ENCODE peak calls at places on chromosomes 3 and 15, in eight cellular contexts. I is endothelial cell of umbilical vein, L is epithelial cell of esophagus, Y is lower leg skin, Q is colonic mucosa, H is fibroblast of lung, S is tibial nerve, V is choroid plexus epithelial cell. T is an unnamed sample.

GRCh38 chr15:101138913-101139880 is 112.7 kb downstream of the CHSY1 start:
- DNase-seq in H (peak; percentile 90), Q (no peak), Y (no peak), L (no peak), S (no peak), V (peak; percentile 93), I (no peak), T (no peak)

GRCh38 chr15:63977102-63977501 is 69.2 kb downstream of the DAPK2 start:
- DNase-seq in Y (no peak), I (no peak), V (no peak), H (no peak), Q (peak; percentile 56), S (no peak), L (no peak), T (no peak)

GRCh38 chr3:109819786-109820185 is 482.4 kb upstream of the DPPA4 start:
- DNase-seq in V (no peak), Q (no peak), Y (no peak), S (no peak), H (no peak), L (no peak), I (no peak), T (no peak)

GRCh38 chr3:46663611-46664135 is 29.8 kb downstream of the ALS2CL start:
- DNase-seq in L (peak; percentile 48), Y (peak; percentile 13), I (peak; percentile 46), V (peak; percentile 12), Q (peak; percentile 16), S (no peak), H (peak; percentile 38), T (peak; percentile 5)

GRCh38 chr3:81602781-81603180 is 158.7 kb downstream of the GBE1 start:
- DNase-seq in V (peak; percentile 29), I (no peak), Y (no peak), H (peak; percentile 63), Q (no peak), S (no peak), L (no peak), T (peak; percentile 34)

GRCh38 chr3:197295871-197296270 is 2.5 kb downstream of the DLG1 start:
- DNase-seq in Y (no peak), Q (no peak), V (no peak), S (no peak), I (peak; percentile 25), L (no peak), H (peak; percentile 25), T (no peak)

GRCh38 chr3:125116311-125117069 is 60.7 kb upstream of the HEG1 start:
- DNase-seq in L (peak; percentile 79), V (peak; percentile 84), Q (no peak), H (peak; percentile 88), I (no peak), S (no peak), Y (peak; percentile 30), T (peak; percentile 83)

GRCh38 chr3:196192036-196193001 is 18.9 kb downstream of the ZDHHC19 start:
- DNase-seq in L (no peak), H (no peak), Q (peak; percentile 73), Y (no peak), S (no peak), I (no peak), V (no peak), T (no peak)

GRCh38 chr3:195385526-195385925 is 57.3 kb downstream of the ACAP2 start:
- DNase-seq in I (peak; percentile 59), H (peak; percentile 62), L (peak; percentile 18), Y (no peak), Q (no peak), S (no peak), V (peak; percentile 79), T (peak; percentile 72)

GRCh38 chr3:160168290-160168689 is 56.9 kb upstream of the C3orf80 start:
- DNase-seq in L (no peak), I (no peak), V (no peak), Y (no peak), H (no peak), Q (no peak), S (no peak), T (no peak)

GRCh38 chr3:185880600-185880999 is 55.8 kb upstream of the IGF2BP2 start:
- DNase-seq in Q (no peak), V (no peak), H (no peak), I (no peak), S (no peak), L (peak; percentile 19), Y (no peak), T (no peak)

GRCh38 chr15:78109156-78109555 is 16.8 kb downstream of the SH2D7 start:
- DNase-seq in I (no peak), Q (no peak), Y (no peak), V (no peak), S (no peak), L (no peak), H (no peak), T (no peak)

DNA sequence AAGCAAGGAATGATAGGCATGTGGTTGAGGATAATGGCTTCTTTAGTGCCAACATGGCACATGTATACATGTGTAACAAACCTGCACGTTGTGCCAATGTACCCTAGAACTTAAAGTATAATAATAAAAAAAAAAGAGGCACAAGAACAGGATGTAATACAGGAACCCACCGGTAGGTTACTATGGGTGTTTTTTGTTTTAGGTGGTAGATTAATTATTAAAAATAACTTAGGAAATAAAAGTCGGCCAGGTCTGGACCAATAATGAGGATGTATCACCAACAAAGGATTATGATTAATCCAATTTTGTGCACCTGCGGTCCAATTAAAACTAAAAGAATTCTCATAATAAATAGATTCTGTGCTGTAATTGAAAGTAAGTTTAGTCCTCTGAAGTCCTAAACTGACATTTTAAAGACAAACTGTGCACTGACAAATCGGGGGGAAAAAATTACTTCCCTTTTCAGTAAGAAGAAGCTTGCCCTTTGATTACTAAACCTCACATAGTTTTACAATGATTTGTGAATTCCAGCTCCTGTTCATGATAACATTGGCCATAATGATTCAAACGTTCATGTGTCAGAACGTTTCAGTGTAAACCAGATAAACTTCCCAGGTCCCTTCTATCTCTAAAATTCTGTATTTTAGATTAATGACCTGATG is 62.2 kb downstream of the CASR start:
- DNase-seq in I (no peak), Y (no peak), Q (no peak), L (peak; percentile 42), V (peak; percentile 20), S (no peak), H (peak; percentile 84), T (peak; percentile 7)
- TF ChIP-seq CTCF in I (no peak), Y (no peak), Q (no peak), L (no peak), V (no peak), S (no peak), H (no peak), T (no peak)

DNA sequence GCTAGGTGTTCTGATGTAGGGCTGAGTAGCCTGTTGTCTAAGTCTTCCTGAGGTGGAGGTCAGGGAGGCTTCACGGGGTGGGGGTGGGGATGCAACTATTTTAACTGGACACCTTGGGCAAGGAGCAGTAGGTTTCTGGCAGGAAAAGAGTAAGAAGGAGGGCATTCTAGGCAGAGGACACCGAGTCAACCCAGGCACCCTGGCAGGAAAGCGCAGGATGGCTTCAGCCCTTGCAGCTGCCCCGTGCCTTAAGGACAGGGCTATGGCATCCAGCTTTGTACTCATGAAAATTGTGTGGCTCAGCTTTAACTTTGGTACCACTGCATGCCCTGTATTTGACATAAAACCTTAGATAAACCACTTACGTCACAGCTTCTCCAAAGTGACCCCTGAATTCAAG is 6.4 kb upstream of the FILIP1L start:
- DNase-seq in V (no peak), I (no peak), S (no peak), L (no peak), Q (no peak), Y (no peak), H (no peak), T (no peak)
- H3K4me3 ChIP-seq in V (no peak overlapping the region), I (no peak overlapping the region), S (no peak overlapping the region), L (no peak overlapping the region), Q (no peak overlapping the region), Y (no peak overlapping the region), H (no peak overlapping the region), T (no peak overlapping the region)

GRCh38 chr15:60212536-60212935 is 185.2 kb downstream of the ANXA2 start:
- DNase-seq in Q (no peak), V (peak; percentile 3), H (peak; percentile 9), L (peak; percentile 43), I (no peak), Y (no peak), S (no peak), T (no peak)
- TF ChIP-seq CTCF in Q (no peak), V (no peak), H (no peak), L (no peak), I (no peak), Y (no peak), S (no peak), T (no peak)

GRCh38 chr3:182978387-182978786 is 2.0 kb downstream of the DCUN1D1 start:
- DNase-seq in Q (no peak), V (no peak), Y (no peak), L (no peak), I (no peak), S (no peak), H (no peak), T (no peak)
- H3K4me3 ChIP-seq in Q (no peak overlapping the region), V (no peak overlapping the region), Y (no peak overlapping the region), L (peak overlapping the region; percentile 6), I (no peak overlapping the region), S (no peak overlapping the region), H (peak overlapping the region; percentile 68), T (peak overlapping the region; percentile 83)

DNA sequence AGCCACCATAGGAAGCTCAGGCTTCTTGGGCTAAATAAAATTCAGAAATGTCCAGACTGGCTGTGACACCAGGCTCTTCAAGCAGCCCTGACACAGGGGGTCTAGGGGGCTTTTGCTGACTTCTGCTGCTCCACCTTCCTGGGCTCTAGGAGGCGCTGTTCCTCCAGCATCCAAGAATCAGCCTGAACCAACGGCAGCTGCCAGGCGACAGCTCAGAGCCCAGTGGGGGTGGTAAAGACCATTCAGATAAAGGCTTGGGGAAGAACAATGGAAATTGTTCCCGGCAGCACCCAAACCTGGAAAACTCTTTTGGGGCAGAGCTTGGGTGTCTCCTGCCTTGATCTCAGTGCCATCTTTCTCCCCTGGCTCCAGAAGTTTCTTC is 21.6 kb upstream of the PSTPIP1 start:
- DNase-seq in I (peak; percentile 56), L (peak; percentile 34), H (peak; percentile 16), S (no peak), V (peak; percentile 60), Y (no peak), Q (no peak), T (peak; percentile 72)
- TF ChIP-seq CTCF in I (peak; percentile 78), L (peak; percentile 28), H (peak; percentile 37), S (no peak), V (peak; percentile 81), Y (no peak), Q (no peak), T (peak; percentile 77)

GRCh38 chr3:140854961-140855360 is 86.7 kb upstream of the SLC25A36 start:
- DNase-seq in I (no peak), L (peak; percentile 59), Y (no peak), V (no peak), H (no peak), S (no peak), Q (no peak), T (no peak)

GRCh38 chr3:140848675-140849074 is 93.0 kb upstream of the SLC25A36 start:
- DNase-seq in S (no peak), H (no peak), L (no peak), Q (no peak), I (no peak), Y (no peak), V (no peak), T (no peak)

GRCh38 chr3:140845878-140846277 is 95.8 kb upstream of the SLC25A36 start:
- DNase-seq in I (no peak), L (no peak), H (no peak), S (no peak), Y (no peak), V (no peak), Q (no peak), T (no peak)

GRCh38 chr3:140850210-140850955 is 91.3 kb upstream of the SLC25A36 start:
- DNase-seq in L (peak; percentile 30), Y (no peak), Q (no peak), V (no peak), I (no peak), S (no peak), H (peak; percentile 39), T (no peak)
- H3K4me3 ChIP-seq in L (no peak overlapping the region), Y (no peak overlapping the region), Q (no peak overlapping the region), V (no peak overlapping the region), I (no peak overlapping the region), S (no peak overlapping the region), H (no peak overlapping the region), T (no peak overlapping the region)

GRCh38 chr3:183178833-183179549 is 16.5 kb upstream of the LAMP3 start:
- DNase-seq in L (peak; percentile 41), I (peak; percentile 37), Y (no peak), S (peak; percentile 23), Q (peak; percentile 56), H (peak; percentile 35), V (peak; percentile 47), T (peak; percentile 69)
- TF ChIP-seq CTCF in L (no peak), I (peak; percentile 32), Y (no peak), S (peak; percentile 11), Q (no peak), H (peak; percentile 8), V (no peak), T (no peak)